ENCODE peak calls at places on chromosomes 2 and 18, in ten cellular contexts. L is stimulated activated CD8-positive, alpha-beta memory T cell treated with anti-CD3 and anti-CD28 coated beads, Interleukin-2, amount 100 ng/mL, for 48 hours; P is lung; Q is stomach; Z is psoas muscle; V is putamen; A is EH; R is T-helper 1 cell; M is OCI-LY7; T is fibroblast of mammary gland. G is an unnamed sample.

GRCh38 chr2:15986068-15986560 is 45.8 kb downstream of the MYCN start:
- DNase-seq in L (no peak), P (no peak), Q (no peak), Z (no peak), V (no peak), A (no peak), R (no peak), M (no peak), T (no peak), G (no peak)

GRCh38 chr2:240857039-240858008 is 11.3 kb upstream of the AGXT start:
- DNase-seq in L (no peak), P (no peak), Q (peak), Z (no peak), V (no peak), A (no peak), R (no peak), M (no peak), T (no peak), G (no peak)

GRCh38 chr18:44696892-44697291 is 16.2 kb downstream of the SETBP1 start:
- DNase-seq in L (no peak), P (no peak), Q (peak), Z (peak), V (no peak), A (no peak), R (no peak), M (no peak), T (no peak), G (no peak)

GRCh38 chr2:25056391-25056821 is 14.5 kb downstream of the EFR3B start:
- DNase-seq in L (no peak), P (no peak), Q (no peak), Z (no peak), V (no peak), A (no peak), R (no peak), M (no peak), T (no peak), G (no peak)

GRCh38 chr2:45892757-45893156 is 241.3 kb downstream of the PRKCE start:
- DNase-seq in L (no peak), P (no peak), Q (no peak), Z (no peak), V (no peak), A (no peak), R (no peak), M (no peak), T (peak), G (no peak)

GRCh38 chr2:88556026-88556425 is 71.2 kb downstream of the EIF2AK3 start:
- DNase-seq in L (no peak), P (no peak), Q (no peak), Z (no peak), V (no peak), A (no peak), R (no peak), M (no peak), T (no peak), G (peak)

GRCh38 chr18:50665519-50665918 is 105.6 kb downstream of the MAPK4 start:
- DNase-seq in L (no peak), P (no peak), Q (no peak), Z (no peak), V (no peak), A (no peak), R (no peak), M (no peak), T (no peak), G (no peak)

GRCh38 chr2:46816846-46817726 is 98.5 kb downstream of the MCFD2 start:
- DNase-seq in L (no peak), P (no peak), Q (no peak), Z (no peak), V (no peak), A (no peak), R (no peak), M (no peak), T (no peak), G (no peak)

GRCh38 chr2:7866825-7867224 is 815.0 kb upstream of the ID2 start:
- DNase-seq in L (no peak), P (no peak), Q (no peak), Z (no peak), V (no peak), A (no peak), R (no peak), M (no peak), T (no peak), G (no peak)

GRCh38 chr2:120346034-120346666 is at the start of gene INHBB:
- DNase-seq in L (no peak), P (no peak), Q (no peak), Z (no peak), V (no peak), A (no peak), R (no peak), M (no peak), T (no peak), G (no peak)

GRCh38 chr2:230796280-230796862 is 68.4 kb upstream of the ITM2C start:
- DNase-seq in L (no peak), P (no peak), Q (no peak), Z (no peak), V (no peak), A (peak), R (no peak), M (no peak), T (peak), G (no peak)

GRCh38 chr2:60483400-60483799 is 70.1 kb downstream of the BCL11A start:
- DNase-seq in L (no peak), P (no peak), Q (no peak), Z (no peak), V (no peak), A (peak), R (no peak), M (no peak), T (peak), G (no peak)

GRCh38 chr2:20180676-20181648 is 44.0 kb downstream of the SDC1 start:
- DNase-seq in L (no peak), P (no peak), Q (no peak), Z (no peak), V (no peak), A (no peak), R (no peak), M (no peak), T (no peak), G (no peak)

GRCh38 chr2:168780671-168781071 is 21.8 kb upstream of the NOSTRIN start:
- DNase-seq in L (no peak), P (no peak), Q (no peak), Z (no peak), V (no peak), A (no peak), R (no peak), M (no peak), T (peak), G (no peak)

GRCh38 chr2:30410217-30410616 is 36.8 kb upstream of the LCLAT1 start:
- DNase-seq in L (no peak), P (no peak), Q (no peak), Z (no peak), V (peak), A (peak), R (no peak), M (no peak), T (peak), G (no peak)

GRCh38 chr2:105454801-105455485 is 56.1 kb upstream of the FHL2 start:
- DNase-seq in L (no peak), P (no peak), Q (peak), Z (no peak), V (no peak), A (peak), R (no peak), M (peak), T (peak), G (peak)

GRCh38 chr2:232809349-232810124 is 33.2 kb upstream of the KCNJ13 start:
- DNase-seq in L (no peak), P (no peak), Q (no peak), Z (no peak), V (no peak), A (no peak), R (no peak), M (peak), T (no peak), G (no peak)

GRCh38 chr2:191631754-191632153 is 46.2 kb upstream of the NABP1 start:
- DNase-seq in L (no peak), P (no peak), Q (no peak), Z (peak), V (no peak), A (peak), R (no peak), M (no peak), T (peak), G (no peak)

GRCh38 chr2:133574620-133575019 is 6.4 kb upstream of the NCKAP5 start:
- DNase-seq in L (no peak), P (no peak), Q (no peak), Z (no peak), V (no peak), A (no peak), R (no peak), M (no peak), T (no peak), G (no peak)

GRCh38 chr18:46158498-46158897 is 54.3 kb downstream of the HAUS1 start:
- DNase-seq in L (no peak), P (no peak), Q (no peak), Z (no peak), V (no peak), A (peak), R (no peak), M (no peak), T (no peak), G (no peak)

GRCh38 chr18:75544051-75544481 is 116.6 kb upstream of the SMIM21 start:
- DNase-seq in L (no peak), P (peak), Q (no peak), Z (no peak), V (no peak), A (peak), R (no peak), M (no peak), T (peak), G (no peak)

GRCh38 chr18:58858591-58859468 is 5.8 kb upstream of the ZNF532 start:
- DNase-seq in L (no peak), P (peak), Q (no peak), Z (peak), V (no peak), A (peak), R (no peak), M (no peak), T (peak), G (peak)

GRCh38 chr2:126891681-126892500 is 6.8 kb upstream of the TEX51 start:
- DNase-seq in L (no peak), P (no peak), Q (no peak), Z (no peak), V (no peak), A (no peak), R (no peak), M (no peak), T (no peak), G (no peak)

GRCh38 chr18:58942486-58942885 is 77.8 kb downstream of the ZNF532 start:
- DNase-seq in L (no peak), P (no peak), Q (peak), Z (no peak), V (no peak), A (no peak), R (no peak), M (no peak), T (no peak), G (no peak)

GRCh38 chr2:156430236-156430977 is 5.8 kb upstream of the GPD2 start:
- DNase-seq in L (no peak), P (no peak), Q (no peak), Z (no peak), V (no peak), A (peak), R (no peak), M (no peak), T (peak), G (no peak)

GRCh38 chr18:48950536-48951447 is at the start of gene SMAD7:
- DNase-seq in L (no peak), P (no peak), Q (peak), Z (peak), V (no peak), A (peak), R (no peak), M (peak), T (no peak), G (peak)

GRCh38 chr2:24819442-24820174 is 26.4 kb downstream of the CENPO start:
- DNase-seq in L (no peak), P (no peak), Q (peak), Z (no peak), V (no peak), A (no peak), R (no peak), M (no peak), T (no peak), G (peak)

GRCh38 chr2:15783489-15783888 is 156.9 kb upstream of the MYCN start:
- DNase-seq in L (no peak), P (no peak), Q (no peak), Z (no peak), V (no peak), A (no peak), R (no peak), M (no peak), T (no peak), G (no peak)

GRCh38 chr2:101743288-101743687 is 45.8 kb downstream of the MAP4K4 start:
- DNase-seq in L (no peak), P (no peak), Q (no peak), Z (no peak), V (peak), A (no peak), R (no peak), M (no peak), T (no peak), G (no peak)

GRCh38 chr2:7744827-7745226 is 827.6 kb downstream of the RNF144A start:
- DNase-seq in L (no peak), P (no peak), Q (no peak), Z (no peak), V (no peak), A (peak), R (no peak), M (no peak), T (peak), G (no peak)

GRCh38 chr2:120880381-120880780 is 144.7 kb downstream of the GLI2 start:
- DNase-seq in L (no peak), P (no peak), Q (no peak), Z (no peak), V (no peak), A (no peak), R (no peak), M (no peak), T (no peak), G (no peak)

GRCh38 chr2:203880557-203881125 is 13.1 kb downstream of the CTLA4 start:
- DNase-seq in L (no peak), P (no peak), Q (no peak), Z (no peak), V (no peak), A (no peak), R (no peak), M (no peak), T (no peak), G (no peak)

GRCh38 chr18:31679806-31680793 is 4.3 kb downstream of the B4GALT6 start:
- DNase-seq in L (no peak), P (no peak), Q (no peak), Z (no peak), V (no peak), A (no peak), R (no peak), M (no peak), T (peak), G (no peak)

GRCh38 chr2:238284802-238285515 is 3.5 kb downstream of the PER2 start:
- DNase-seq in L (no peak), P (no peak), Q (peak), Z (no peak), V (no peak), A (no peak), R (no peak), M (no peak), T (no peak), G (peak)

GRCh38 chr18:8795586-8795985 is 90.2 kb downstream of the MTCL1 start:
- DNase-seq in L (no peak), P (no peak), Q (no peak), Z (no peak), V (no peak), A (no peak), R (no peak), M (no peak), T (no peak), G (no peak)

GRCh38 chr18:32772580-32773186 is at the start of gene KLHL14:
- DNase-seq in L (no peak), P (no peak), Q (no peak), Z (no peak), V (no peak), A (no peak), R (no peak), M (peak), T (no peak), G (no peak)